ENCODE peak calls at places on chromosomes 2 and 18, in seven cellular contexts. N is IMR-90, I is neuronal stem cell, Z is mesenchymal stem cell, O is mesendoderm, A is H1, G is trophoblast cell. B is an unnamed sample.
A peak's percentile ranks its signal among the peaks of the same experiment; 100 is the strongest.

GRCh38 chr2:63903003-63903402 is 61.3 kb downstream of the UGP2 start:
- DNase-seq in N (peak; percentile 26), I (no peak), Z (peak; percentile 17), O (no peak), A (no peak), G (no peak), B (no peak)

GRCh38 chr2:37623971-37624897 is 47.2 kb downstream of the CDC42EP3 start:
- DNase-seq in N (peak; percentile 75), I (no peak), Z (peak; percentile 81), O (no peak), A (no peak), G (no peak), B (no peak)

GRCh38 chr2:102251042-102251848 is 60.1 kb upstream of the IL1RL1 start:
- DNase-seq in N (no peak), I (no peak), Z (no peak), O (peak; percentile 63), A (no peak), G (peak; percentile 82), B (peak; percentile 76)

GRCh38 chr2:197297772-197298318 is 12.7 kb downstream of the ANKRD44 start:
- DNase-seq in N (no peak), I (no peak), Z (no peak), O (no peak), A (no peak), G (no peak), B (no peak)

GRCh38 chr2:160224060-160224459 is 24.0 kb upstream of the ITGB6 start:
- DNase-seq in N (peak; percentile 98), I (no peak), Z (peak; percentile 97), O (peak; percentile 54), A (no peak), G (peak; percentile 94), B (no peak)

GRCh38 chr18:68263481-68263880 is 451.4 kb downstream of the TMX3 start:
- DNase-seq in N (peak; percentile 48), I (no peak), Z (peak; percentile 1), O (no peak), A (no peak), G (no peak), B (no peak)

GRCh38 chr2:210762604-210763588 is 206.5 kb downstream of the CPS1 start:
- DNase-seq in N (no peak), I (no peak), Z (no peak), O (peak; percentile 53), A (peak; percentile 23), G (no peak), B (peak; percentile 68)

GRCh38 chr2:46988230-46988629 is 72.6 kb upstream of the MCFD2 start:
- DNase-seq in N (no peak), I (no peak), Z (no peak), O (no peak), A (no peak), G (no peak), B (no peak)

GRCh38 chr18:36187826-36188721 is 777 bp downstream of the MOCOS start:
- DNase-seq in N (peak; percentile 19), I (no peak), Z (peak; percentile 19), O (peak; percentile 73), A (no peak), G (peak; percentile 13), B (peak; percentile 55)

GRCh38 chr2:54979645-54980044 is 70.6 kb downstream of the RTN4 start:
- DNase-seq in N (no peak), I (no peak), Z (no peak), O (peak; percentile 65), A (no peak), G (peak; percentile 56), B (no peak)

GRCh38 chr2:10400568-10400977 is 47.6 kb downstream of the ODC1 start:
- DNase-seq in N (no peak), I (no peak), Z (no peak), O (no peak), A (no peak), G (peak; percentile 32), B (no peak)

GRCh38 chr2:171952748-171953147 is 30.5 kb downstream of the HAT1 start:
- DNase-seq in N (no peak), I (no peak), Z (no peak), O (no peak), A (no peak), G (no peak), B (no peak)

GRCh38 chr2:84548303-84548702 is 32.0 kb downstream of the DNAH6 start:
- DNase-seq in N (no peak), I (no peak), Z (no peak), O (no peak), A (no peak), G (no peak), B (no peak)

GRCh38 chr2:131105950-131106801 is 1.0 kb downstream of the PLEKHB2 start:
- DNase-seq in N (peak; percentile 53), I (no peak), Z (peak; percentile 80), O (peak; percentile 67), A (no peak), G (peak; percentile 53), B (no peak)

GRCh38 chr2:46225730-46226129 is 71.5 kb upstream of the EPAS1 start:
- DNase-seq in N (no peak), I (no peak), Z (peak; percentile 37), O (no peak), A (no peak), G (no peak), B (no peak)

GRCh38 chr2:213150315-213150951 is 979 bp downstream of the IKZF2 start:
- DNase-seq in N (peak; percentile 13), I (peak; percentile 27), Z (peak; percentile 26), O (peak; percentile 80), A (no peak), G (peak; percentile 81), B (peak; percentile 48)

GRCh38 chr2:148802448-148803220 is 72.4 kb upstream of the KIF5C start:
- DNase-seq in N (no peak), I (no peak), Z (no peak), O (no peak), A (no peak), G (no peak), B (no peak)

GRCh38 chr18:80171190-80171872 is 62.3 kb downstream of the ADNP2 start:
- DNase-seq in N (peak; percentile 69), I (no peak), Z (peak; percentile 83), O (peak; percentile 49), A (no peak), G (peak; percentile 64), B (peak; percentile 69)

GRCh38 chr2:121960251-121960650 is 204.8 kb downstream of the TSN start:
- DNase-seq in N (no peak), I (no peak), Z (no peak), O (no peak), A (no peak), G (no peak), B (no peak)

GRCh38 chr2:10486601-10487079 is 38.5 kb upstream of the ODC1 start:
- DNase-seq in N (no peak), I (no peak), Z (no peak), O (no peak), A (no peak), G (no peak), B (no peak)

GRCh38 chr18:2617974-2618373 is 37.6 kb upstream of the SMCHD1 start:
- DNase-seq in N (peak; percentile 27), I (no peak), Z (no peak), O (no peak), A (no peak), G (peak; percentile 41), B (no peak)

GRCh38 chr18:57959278-57959677 is 84.7 kb upstream of the NEDD4L start:
- DNase-seq in N (peak; percentile 62), I (peak; percentile 17), Z (peak; percentile 33), O (peak; percentile 65), A (no peak), G (peak; percentile 49), B (peak; percentile 46)

GRCh38 chr2:98087447-98088065 is 589 bp downstream of the VWA3B start:
- DNase-seq in N (no peak), I (no peak), Z (peak; percentile 18), O (no peak), A (no peak), G (peak; percentile 42), B (no peak)

GRCh38 chr2:183164111-183165015 is 40.1 kb downstream of the NUP35 start:
- DNase-seq in N (no peak), I (no peak), Z (peak; percentile 71), O (no peak), A (no peak), G (no peak), B (no peak)

GRCh38 chr18:40096675-40097074 is 1858.4 kb upstream of the PIK3C3 start:
- DNase-seq in N (no peak), I (no peak), Z (no peak), O (no peak), A (no peak), G (no peak), B (no peak)

DNA sequence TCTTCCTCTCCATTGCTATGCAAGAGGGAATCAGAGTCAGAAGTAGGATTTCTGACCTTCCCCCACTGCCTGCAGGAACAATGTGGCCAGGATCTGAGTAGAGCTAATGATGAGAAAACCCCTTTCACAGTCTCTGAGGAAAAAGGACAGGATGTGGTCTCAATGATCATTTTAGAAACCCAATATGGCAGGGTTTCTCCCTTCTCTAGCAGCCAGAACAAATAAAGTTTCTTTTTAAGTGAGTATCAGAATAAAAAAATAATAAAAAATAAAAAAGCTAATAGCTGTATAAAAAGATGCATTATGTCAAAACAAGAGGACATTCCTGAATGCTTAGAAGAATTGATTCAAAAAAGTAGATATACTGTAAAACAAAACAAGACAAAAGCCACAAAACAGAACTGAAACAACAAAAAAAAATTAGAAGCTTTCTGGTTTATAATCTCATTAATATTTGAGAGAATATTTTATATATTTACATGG is 1124.9 kb upstream of the ZEB2 start:
- DNase-seq in N (peak; percentile 11), I (no peak), Z (no peak), O (peak; percentile 26), A (no peak), G (no peak), B (no peak)
- H4K8ac ChIP-seq in N (no peak overlapping the region), I (no peak overlapping the region), Z (no peak overlapping the region), O (no peak overlapping the region), A (no peak overlapping the region), G (no peak overlapping the region), B (no peak overlapping the region)

DNA sequence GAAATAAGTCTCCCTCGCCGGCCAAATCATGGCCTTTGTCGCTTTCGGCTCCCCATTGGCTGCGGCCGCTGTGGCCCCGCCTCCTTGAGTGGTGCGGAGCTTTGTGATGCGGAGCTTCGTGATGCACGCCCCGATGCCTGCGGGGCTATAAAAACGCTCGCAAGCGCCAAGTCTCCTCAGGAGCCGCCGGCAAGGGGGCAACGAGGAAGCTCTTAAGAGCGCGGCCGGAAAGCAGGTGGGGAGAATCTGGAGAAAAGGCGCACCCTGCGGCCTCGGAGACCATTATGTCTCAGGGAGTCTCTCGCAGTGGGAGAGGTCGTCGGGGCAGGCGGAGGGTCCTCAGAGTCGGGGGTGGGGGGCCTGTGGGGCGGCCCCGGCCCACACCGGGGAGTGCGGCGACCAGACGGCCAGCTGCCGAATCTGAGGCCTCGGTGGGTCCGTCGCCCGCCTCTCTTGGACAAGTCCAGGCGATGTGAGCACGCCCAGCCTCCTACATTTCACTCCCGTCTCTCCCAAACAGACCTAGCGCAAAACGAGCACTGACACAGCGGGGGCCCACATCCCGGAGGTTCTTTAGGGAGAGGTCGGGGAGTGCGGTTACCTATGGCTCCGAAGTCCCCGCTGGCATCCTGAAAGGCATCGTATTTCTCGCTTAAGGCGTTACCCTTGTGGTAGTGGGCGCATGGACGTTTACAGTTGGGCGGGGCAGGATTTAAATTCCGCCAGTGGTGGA is at the start of gene CABYR:
- DNase-seq in N (peak; percentile 86), I (peak; percentile 79), Z (peak; percentile 90), O (peak; percentile 96), A (peak; percentile 93), G (peak; percentile 84), B (peak; percentile 95)
- H3K79me1 ChIP-seq in N (no peaks in the 10 kb centered on the region), I (no peaks in the 10 kb centered on the region), Z (peaks cover 7% of the 10 kb centered on the region), O (no peaks in the 10 kb centered on the region), A (no peaks in the 10 kb centered on the region), G (peaks cover 3% of the 10 kb centered on the region), B (no peaks in the 10 kb centered on the region)

GRCh38 chr2:238352361-238352760 is 32.0 kb downstream of the TRAF3IP1 start:
- DNase-seq in N (no peak), I (no peak), Z (no peak), O (no peak), A (no peak), G (no peak), B (no peak)
- H4K8ac ChIP-seq in N (no peak overlapping the region), I (no peak overlapping the region), Z (peak overlapping the region; percentile 31), O (no peak overlapping the region), A (no peak overlapping the region), G (no peak overlapping the region), B (no peak overlapping the region)

GRCh38 chr18:70328169-70328568 is 39.3 kb downstream of the SOCS6 start:
- DNase-seq in N (no peak), I (no peak), Z (no peak), O (no peak), A (no peak), G (no peak), B (no peak)
- H3K79me1 ChIP-seq in N (peaks cover 22% of the 10 kb centered on the region), I (peaks cover 3% of the 10 kb centered on the region), Z (peaks cover 23% of the 10 kb centered on the region), O (peaks cover 12% of the 10 kb centered on the region), A (peaks cover 3% of the 10 kb centered on the region), G (no peaks in the 10 kb centered on the region), B (no peaks in the 10 kb centered on the region)

B was measured in H9.